ENCODE peak calls at places on chromosomes 16 and 17, in seven cellular contexts. Z is foreskin fibroblast, I is heart left ventricle, D is brain microvascular endothelial cell, P is RWPE2, J is left lung, A is left ventricle myocardium inferior. H is an unnamed sample.

GRCh38 chr17:57737450-57737849 is 7.6 kb downstream of the CCDC182 start:
- DNase-seq in Z (no peak), I (no peak), D (no peak), P (no peak), J (no peak), A (no peak), H (no peak)

GRCh38 chr17:66578781-66579489 is 256.0 kb upstream of the CACNG5 start:
- DNase-seq in Z (peak; percentile 29), I (no peak), D (no peak), P (no peak), J (no peak), A (no peak), H (no peak)

GRCh38 chr16:1310832-1311200 is 1.4 kb downstream of the UBE2I start:
- DNase-seq in Z (peak; percentile 45), I (no peak), D (no peak), P (no peak), J (no peak), A (no peak), H (no peak)

GRCh38 chr17:78172284-78173024 is 4.1 kb downstream of the SYNGR2 start:
- DNase-seq in Z (no peak), I (peak; percentile 61), D (no peak), P (no peak), J (peak; percentile 91), A (peak; percentile 56), H (no peak)

GRCh38 chr16:56193951-56194726 is 2.9 kb downstream of the GNAO1 start:
- DNase-seq in Z (peak; percentile 64), I (peak; percentile 90), D (peak; percentile 54), P (peak; percentile 73), J (peak; percentile 83), A (peak; percentile 87), H (peak; percentile 96)

GRCh38 chr16:66486773-66487579 is 59.9 kb downstream of the BEAN1 start:
- DNase-seq in Z (peak; percentile 80), I (no peak), D (peak; percentile 60), P (no peak), J (no peak), A (no peak), H (peak; percentile 57)

GRCh38 chr17:72297326-72298115 is 176.7 kb downstream of the SOX9 start:
- DNase-seq in Z (peak; percentile 32), I (peak; percentile 41), D (peak; percentile 60), P (peak; percentile 69), J (no peak), A (peak; percentile 29), H (peak; percentile 42)

GRCh38 chr17:337022-337420 is 15.6 kb downstream of the RPH3AL start:
- DNase-seq in Z (no peak), I (no peak), D (no peak), P (no peak), J (no peak), A (no peak), H (no peak)

GRCh38 chr16:20868890-20869289 is 31.3 kb downstream of the DCUN1D3 start:
- DNase-seq in Z (peak; percentile 86), I (peak; percentile 94), D (no peak), P (no peak), J (peak; percentile 89), A (peak; percentile 92), H (peak; percentile 79)

GRCh38 chr16:2022723-2023097 is 3.1 kb downstream of the NPW start:
- DNase-seq in Z (peak; percentile 64), I (no peak), D (peak; percentile 23), P (no peak), J (no peak), A (no peak), H (peak; percentile 75)

GRCh38 chr17:32518856-32519768 is 32.3 kb downstream of the CDK5R1 start:
- DNase-seq in Z (peak; percentile 55), I (peak; percentile 48), D (no peak), P (peak; percentile 71), J (peak; percentile 86), A (peak; percentile 57), H (peak; percentile 64)

GRCh38 chr16:5504028-5504758 is 406.6 kb upstream of the EEF2KMT start:
- DNase-seq in Z (peak; percentile 15), I (peak; percentile 31), D (peak; percentile 0), P (no peak), J (no peak), A (peak; percentile 22), H (peak; percentile 93)

GRCh38 chr17:31096106-31096436 is 1.3 kb downstream of the NF1 start:
- DNase-seq in Z (no peak), I (no peak), D (no peak), P (no peak), J (no peak), A (no peak), H (no peak)

GRCh38 chr17:58324409-58325288 is 3.9 kb downstream of the TSPOAP1 start:
- DNase-seq in Z (no peak), I (no peak), D (no peak), P (no peak), J (peak; percentile 87), A (no peak), H (peak; percentile 71)

GRCh38 chr17:6523330-6523729 is 33.0 kb downstream of the PITPNM3 start:
- DNase-seq in Z (peak; percentile 20), I (no peak), D (no peak), P (no peak), J (no peak), A (no peak), H (no peak)

GRCh38 chr17:67574658-67575293 is 143.0 kb upstream of the NOL11 start:
- DNase-seq in Z (no peak), I (no peak), D (no peak), P (no peak), J (no peak), A (no peak), H (peak; percentile 24)

GRCh38 chr17:6508519-6509294 is 47.6 kb downstream of the PITPNM3 start:
- DNase-seq in Z (no peak), I (no peak), D (no peak), P (no peak), J (no peak), A (no peak), H (no peak)

GRCh38 chr17:21295036-21295952 is 10.8 kb downstream of the MAP2K3 start:
- DNase-seq in Z (peak; percentile 22), I (peak; percentile 87), D (no peak), P (no peak), J (peak; percentile 84), A (peak; percentile 80), H (peak; percentile 62)

GRCh38 chr17:8250101-8250500 is 1.0 kb downstream of the PFAS start:
- DNase-seq in Z (no peak), I (no peak), D (no peak), P (no peak), J (no peak), A (no peak), H (no peak)

GRCh38 chr17:9228408-9229159 is 207.3 kb downstream of the NTN1 start:
- DNase-seq in Z (peak; percentile 71), I (no peak), D (no peak), P (no peak), J (no peak), A (no peak), H (no peak)

GRCh38 chr16:46721885-46722284 is 26.3 kb downstream of the MYLK3 start:
- DNase-seq in Z (no peak), I (no peak), D (no peak), P (no peak), J (no peak), A (no peak), H (no peak)

GRCh38 chr16:81394966-81395655 is 49.5 kb upstream of the CMIP start:
- DNase-seq in Z (peak; percentile 20), I (peak; percentile 46), D (no peak), P (no peak), J (no peak), A (peak; percentile 29), H (no peak)

GRCh38 chr17:65290616-65291015 is 153.4 kb downstream of the RGS9 start:
- DNase-seq in Z (no peak), I (no peak), D (no peak), P (no peak), J (no peak), A (no peak), H (no peak)

GRCh38 chr16:67247698-67248400 is 568 bp upstream of the FHOD1 start:
- DNase-seq in Z (no peak), I (no peak), D (no peak), P (no peak), J (no peak), A (no peak), H (no peak)

GRCh38 chr16:86372193-86372592 is 138.1 kb upstream of the FOXF1 start:
- DNase-seq in Z (no peak), I (no peak), D (no peak), P (no peak), J (no peak), A (no peak), H (no peak)

GRCh38 chr17:50050431-50051032 is 5.4 kb upstream of the ITGA3 start:
- DNase-seq in Z (no peak), I (no peak), D (no peak), P (no peak), J (no peak), A (no peak), H (no peak)

GRCh38 chr16:71297252-71297651 is 8.1 kb upstream of the CMTR2 start:
- DNase-seq in Z (no peak), I (no peak), D (no peak), P (no peak), J (no peak), A (no peak), H (peak; percentile 16)

GRCh38 chr17:15981208-15981607 is 18.3 kb downstream of the ZSWIM7 start:
- DNase-seq in Z (no peak), I (no peak), D (no peak), P (no peak), J (no peak), A (no peak), H (no peak)

GRCh38 chr16:88731699-88732098 is 25.4 kb downstream of the CTU2 start:
- DNase-seq in Z (no peak), I (no peak), D (no peak), P (no peak), J (no peak), A (no peak), H (no peak)

GRCh38 chr16:48911700-48912099 is 301.7 kb upstream of the N4BP1 start:
- DNase-seq in Z (peak; percentile 6), I (no peak), D (no peak), P (no peak), J (no peak), A (no peak), H (no peak)
- TF ChIP-seq CTCF in Z (no peak), I (peak; percentile 26), D (no peak), P (no peak), J (no peak), A (peak; percentile 48), H (no peak)

DNA sequence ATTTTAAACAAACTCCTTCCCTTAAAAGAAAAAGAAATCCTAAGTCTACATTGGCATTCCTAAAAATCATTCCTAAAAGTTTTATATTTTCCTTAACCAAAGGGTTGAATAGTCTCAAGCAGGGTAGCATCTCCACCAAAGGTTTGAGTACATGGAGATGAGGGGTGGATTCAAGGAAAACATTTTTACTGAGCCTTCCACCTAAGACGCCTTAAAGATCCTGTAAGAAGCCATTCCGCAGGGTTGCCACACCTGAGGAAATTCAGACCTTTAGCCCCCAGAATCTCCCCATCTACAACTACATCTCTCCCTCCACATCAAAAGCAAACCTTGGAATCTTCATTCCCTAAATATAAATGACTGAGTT is 7.7 kb upstream of the AKTIP start:
- DNase-seq in Z (no peak), I (no peak), D (no peak), P (no peak), J (no peak), A (no peak), H (no peak)
- H3K4me3 ChIP-seq in Z (no peak overlapping the region), I (no peak overlapping the region), D (no peak overlapping the region), P (no peak overlapping the region), J (no peak overlapping the region), A (no peak overlapping the region), H (peak overlapping the region; percentile 63)

GRCh38 chr17:77109159-77110005 is 31.4 kb upstream of the SEC14L1 start:
- DNase-seq in Z (no peak), I (no peak), D (no peak), P (no peak), J (no peak), A (no peak), H (no peak)
- TF ChIP-seq CTCF in Z (no peak), I (no peak), D (peak; percentile 8), P (no peak), J (no peak), A (no peak), H (no peak)

GRCh38 chr17:43905400-43905984 is 1.8 kb downstream of the MPP2 start:
- DNase-seq in Z (no peak), I (no peak), D (no peak), P (no peak), J (no peak), A (no peak), H (no peak)
- H3K4me3 ChIP-seq in Z (no peak overlapping the region), I (peak overlapping the region; percentile 85), D (no peak overlapping the region), P (no peak overlapping the region), J (no peak overlapping the region), A (peak overlapping the region; percentile 93), H (peak overlapping the region; percentile 69)